ENCODE peak calls at places on chromosomes 2 and 18, in five cellular contexts. S is cardiac muscle cell, I is GM23248, P is cardiac fibroblast, F is iPS-NIHi11. G is an unnamed sample.

GRCh38 chr2:24359701-24360049 is 661 bp downstream of the ITSN2 start:
- DNase-seq in S (no peak), I (peak), P (peak), F (no peak), G (no peak)

GRCh38 chr18:39959839-39960238 is 1995.2 kb upstream of the PIK3C3 start:
- DNase-seq in S (no peak), I (peak), P (no peak), F (no peak), G (no peak)

GRCh38 chr18:6732952-6733351 is 3.4 kb downstream of the ARHGAP28 start:
- DNase-seq in S (no peak), I (no peak), P (no peak), F (no peak), G (no peak)

GRCh38 chr2:121335294-121336290 is 50.6 kb upstream of the TFCP2L1 start:
- DNase-seq in S (no peak), I (no peak), P (no peak), F (peak), G (no peak)

GRCh38 chr2:229715895-229716507 is 1.6 kb upstream of the DNER start:
- DNase-seq in S (peak), I (no peak), P (peak), F (peak), G (peak)

GRCh38 chr2:110854355-110855081 is 122.1 kb downstream of the ACOXL start:
- DNase-seq in S (no peak), I (peak), P (no peak), F (peak), G (no peak)

GRCh38 chr18:50203801-50204604 is 9.1 kb upstream of the MYO5B start:
- DNase-seq in S (peak), I (peak), P (peak), F (peak), G (peak)

GRCh38 chr2:14554829-14555580 is 77.5 kb upstream of the LRATD1 start:
- DNase-seq in S (no peak), I (no peak), P (no peak), F (no peak), G (no peak)

GRCh38 chr2:174561283-174562275 is 36.0 kb downstream of the WIPF1 start:
- DNase-seq in S (peak), I (peak), P (peak), F (no peak), G (no peak)

GRCh38 chr2:3463156-3463835 is 56.0 kb downstream of the ADI1 start:
- DNase-seq in S (no peak), I (no peak), P (no peak), F (no peak), G (peak)

GRCh38 chr2:100039291-100039985 is 103.0 kb downstream of the AFF3 start:
- DNase-seq in S (no peak), I (no peak), P (no peak), F (no peak), G (no peak)

GRCh38 chr2:107001964-107002696 is 116.2 kb upstream of the ST6GAL2 start:
- DNase-seq in S (peak), I (peak), P (no peak), F (no peak), G (no peak)

GRCh38 chr2:128809256-128809636 is 490.6 kb upstream of the HS6ST1 start:
- DNase-seq in S (peak), I (peak), P (no peak), F (no peak), G (no peak)

GRCh38 chr18:72161686-72162085 is 382.5 kb downstream of the CBLN2 start:
- DNase-seq in S (no peak), I (no peak), P (no peak), F (no peak), G (no peak)

GRCh38 chr18:55780591-55781071 is 192.6 kb upstream of the TCF4 start:
- DNase-seq in S (peak), I (peak), P (peak), F (no peak), G (no peak)

GRCh38 chr18:58223717-58224424 is 179.8 kb downstream of the NEDD4L start:
- DNase-seq in S (peak), I (peak), P (peak), F (no peak), G (peak)

GRCh38 chr2:57760448-57760847 is 286.2 kb upstream of the VRK2 start:
- DNase-seq in S (no peak), I (no peak), P (no peak), F (no peak), G (no peak)

GRCh38 chr2:108927936-108928659 is 60.9 kb downstream of the EDAR start:
- DNase-seq in S (peak), I (peak), P (peak), F (peak), G (peak)

GRCh38 chr2:44102790-44103642 is 65.7 kb upstream of the PPM1B start:
- DNase-seq in S (peak), I (peak), P (no peak), F (no peak), G (no peak)

GRCh38 chr18:61882296-61883004 is 10.4 kb downstream of the RNF152 start:
- DNase-seq in S (no peak), I (peak), P (no peak), F (no peak), G (no peak)

GRCh38 chr2:45191096-45191863 is 182.0 kb upstream of the SIX2 start:
- DNase-seq in S (peak), I (no peak), P (peak), F (no peak), G (no peak)

GRCh38 chr18:72542993-72543361 is 1.2 kb downstream of the CBLN2 start:
- DNase-seq in S (no peak), I (peak), P (peak), F (peak), G (peak)

GRCh38 chr2:239263937-239264837 is 136.6 kb downstream of the HDAC4 start:
- DNase-seq in S (peak), I (peak), P (peak), F (no peak), G (no peak)

GRCh38 chr2:96819101-96819875 is 3.2 kb downstream of the CNNM3 start:
- DNase-seq in S (no peak), I (no peak), P (no peak), F (no peak), G (peak)

GRCh38 chr2:231680992-231681852 is 27.1 kb upstream of the PTMA start:
- DNase-seq in S (peak), I (peak), P (peak), F (peak), G (peak)

GRCh38 chr2:33133436-33133835 is 186.7 kb downstream of the LTBP1 start:
- DNase-seq in S (peak), I (no peak), P (peak), F (no peak), G (no peak)

GRCh38 chr2:170006592-170007327 is 171.2 kb upstream of the MYO3B start:
- DNase-seq in S (peak), I (peak), P (peak), F (no peak), G (no peak)

GRCh38 chr2:37414470-37414949 is 70.1 kb downstream of the QPCT start:
- DNase-seq in S (peak), I (peak), P (peak), F (peak), G (no peak)

GRCh38 chr2:144669196-144669987 is 149.5 kb upstream of the ZEB2 start:
- DNase-seq in S (no peak), I (no peak), P (no peak), F (no peak), G (no peak)

GRCh38 chr2:164625378-164625971 is 4.2 kb upstream of the GRB14 start:
- DNase-seq in S (peak), I (peak), P (peak), F (no peak), G (no peak)

GRCh38 chr2:36427790-36428243 is 72.2 kb downstream of the CRIM1 start:
- DNase-seq in S (no peak), I (peak), P (no peak), F (peak), G (no peak)